ENCODE peak calls at places on chromosomes 5 and 9, in ten cellular contexts. A is nephron progenitor cell; I is DMS153; J is neural crest cell; P is fibroblast of the aortic adventitia; U is NCI-H748 treated with DMSO at 0.1 percent for 48 hours; X is M059J; M is effector CD4-positive, alpha-beta T cell; C is KG1; W is stimulated activated CD8-positive, alpha-beta memory T cell treated with anti-CD3 and anti-CD28 coated beads, Interleukin-15, amount 100 ng/mL, for 48 hours. G is an unnamed sample.

GRCh38 chr9:32427111-32427873 is 42.8 kb downstream of the ACO1 start:
- DNase-seq in A (no peak), I (no peak), J (no peak), P (peak; percentile 25), U (no peak), X (peak; percentile 63), M (no peak), C (no peak), W (no peak), G (peak; percentile 30)

GRCh38 chr9:126985870-126986498 is 71.4 kb downstream of the RALGPS1 start:
- DNase-seq in A (no peak), I (peak; percentile 93), J (no peak), P (peak; percentile 71), U (peak; percentile 3), X (peak; percentile 97), M (peak; percentile 77), C (peak; percentile 52), W (peak; percentile 76), G (peak; percentile 87)

GRCh38 chr9:126591083-126591482 is 22.6 kb upstream of the LMX1B start:
- DNase-seq in A (no peak), I (no peak), J (no peak), P (no peak), U (no peak), X (peak; percentile 36), M (no peak), C (no peak), W (no peak), G (no peak)

GRCh38 chr5:77181173-77181572 is 29.3 kb upstream of the PDE8B start:
- DNase-seq in A (peak; percentile 21), I (no peak), J (no peak), P (no peak), U (peak; percentile 40), X (no peak), M (no peak), C (no peak), W (no peak), G (no peak)

GRCh38 chr5:33576726-33577620 is 136.2 kb downstream of the TARS1 start:
- DNase-seq in A (no peak), I (no peak), J (no peak), P (no peak), U (no peak), X (no peak), M (no peak), C (no peak), W (no peak), G (no peak)

GRCh38 chr5:10678236-10678635 is 82.8 kb downstream of the DAP start:
- DNase-seq in A (no peak), I (no peak), J (no peak), P (no peak), U (no peak), X (peak; percentile 88), M (no peak), C (no peak), W (no peak), G (no peak)

GRCh38 chr9:13175732-13176131 is 103.8 kb downstream of the MPDZ start:
- DNase-seq in A (no peak), I (no peak), J (no peak), P (no peak), U (no peak), X (no peak), M (no peak), C (no peak), W (no peak), G (no peak)

GRCh38 chr9:18632624-18633407 is 158.9 kb downstream of the ADAMTSL1 start:
- DNase-seq in A (no peak), I (no peak), J (no peak), P (peak; percentile 94), U (no peak), X (peak; percentile 84), M (no peak), C (no peak), W (no peak), G (no peak)

G was measured in mucosa of descending colon.